ENCODE peak calls at places on chromosomes 3 and 15, in nine cellular contexts. P is upper lobe of right lung, A is neuronal stem cell, U is mucosa of gallbladder, O is B cell, H is NCI-H460, G is EH, L is AG04449, Z is dorsolateral prefrontal cortex. I is an unnamed sample.

GRCh38 chr3:129144786-129145185 is 16.1 kb downstream of the ISY1 start:
- DNase-seq in P (no peak), A (no peak), U (no peak), O (no peak), H (no peak), G (no peak), L (no peak), Z (no peak), I (no peak)

GRCh38 chr15:59918994-59919951 is 84.8 kb upstream of the FOXB1 start:
- DNase-seq in P (no peak), A (no peak), U (no peak), O (no peak), H (no peak), G (peak), L (no peak), Z (no peak), I (peak)

GRCh38 chr3:4119119-4119518 is 184.1 kb upstream of the SETMAR start:
- DNase-seq in P (no peak), A (no peak), U (no peak), O (no peak), H (no peak), G (no peak), L (no peak), Z (no peak), I (no peak)

GRCh38 chr3:97821413-97821809 is 400 bp upstream of the CRYBG3 start:
- DNase-seq in P (peak), A (no peak), U (peak), O (peak), H (no peak), G (no peak), L (no peak), Z (peak), I (peak)

GRCh38 chr3:122000936-122001605 is 21.0 kb downstream of the ILDR1 start:
- DNase-seq in P (no peak), A (no peak), U (no peak), O (no peak), H (no peak), G (peak), L (no peak), Z (no peak), I (no peak)

GRCh38 chr3:155009217-155009616 is 70.9 kb upstream of the MME start:
- DNase-seq in P (no peak), A (no peak), U (no peak), O (no peak), H (no peak), G (no peak), L (no peak), Z (no peak), I (no peak)

GRCh38 chr3:52291508-52292181 is 4.0 kb downstream of the GLYCTK start:
- DNase-seq in P (peak), A (no peak), U (no peak), O (peak), H (no peak), G (peak), L (no peak), Z (no peak), I (peak)

GRCh38 chr3:54957711-54958110 is 29.9 kb upstream of the LRTM1 start:
- DNase-seq in P (no peak), A (no peak), U (no peak), O (no peak), H (no peak), G (peak), L (no peak), Z (no peak), I (no peak)

GRCh38 chr15:32919749-32920414 is 202.1 kb downstream of the GREM1 start:
- DNase-seq in P (no peak), A (no peak), U (no peak), O (no peak), H (no peak), G (peak), L (peak), Z (no peak), I (no peak)

GRCh38 chr3:14368146-14368545 is 34.3 kb upstream of the SLC6A6 start:
- DNase-seq in P (no peak), A (no peak), U (no peak), O (no peak), H (no peak), G (no peak), L (no peak), Z (no peak), I (no peak)

GRCh38 chr3:179321585-179322322 is 1.1 kb upstream of the ZNF639 start:
- DNase-seq in P (no peak), A (no peak), U (peak), O (peak), H (no peak), G (peak), L (no peak), Z (no peak), I (no peak)

GRCh38 chr15:80093854-80094418 is 34.5 kb downstream of the ZFAND6 start:
- DNase-seq in P (peak), A (no peak), U (no peak), O (no peak), H (peak), G (no peak), L (no peak), Z (no peak), I (no peak)

GRCh38 chr3:31957106-31957505 is 24.0 kb downstream of the OSBPL10 start:
- DNase-seq in P (no peak), A (no peak), U (no peak), O (no peak), H (no peak), G (no peak), L (no peak), Z (no peak), I (no peak)

GRCh38 chr3:174337227-174337626 is 521.9 kb upstream of the NAALADL2 start:
- DNase-seq in P (no peak), A (no peak), U (no peak), O (no peak), H (no peak), G (no peak), L (no peak), Z (no peak), I (no peak)